ENCODE peak calls at places on chromosomes 2 and 18, in eight cellular contexts. One of them, this sample, is unnamed.

GRCh38 chr2:222423186-222423585 is 1.2 kb upstream of the SGPP2 start:
- DNase-seq in upper lobe of left lung: no peak
- DNase-seq in GM23338: no peak
- DNase-seq in prostate gland: no peak
- DNase-seq in fibroblast of lung: no peak
- DNase-seq in ascending aorta: no peak
- DNase-seq in pancreas: no peak
- DNase-seq in tibial nerve: no peak
- DNase-seq in this sample: no peak

GRCh38 chr2:187319441-187320108 is 128.5 kb downstream of the CALCRL start:
- DNase-seq in fibroblast of lung: peak; percentile 17
- DNase-seq in ascending aorta: no peak
- DNase-seq in pancreas: no peak
- DNase-seq in upper lobe of left lung: no peak
- DNase-seq in tibial nerve: no peak
- DNase-seq in prostate gland: no peak
- DNase-seq in GM23338: no peak
- DNase-seq in this sample: no peak

GRCh38 chr18:457120-457519 is 43.4 kb downstream of the COLEC12 start:
- DNase-seq in tibial nerve: peak; percentile 64
- DNase-seq in fibroblast of lung: peak; percentile 83
- DNase-seq in GM23338: no peak
- DNase-seq in pancreas: no peak
- DNase-seq in upper lobe of left lung: peak; percentile 29
- DNase-seq in prostate gland: peak; percentile 10
- DNase-seq in ascending aorta: peak; percentile 73
- DNase-seq in this sample: peak; percentile 46

GRCh38 chr2:127419448-127420038 is 1.3 kb downstream of the PROC start:
- DNase-seq in GM23338: no peak
- DNase-seq in fibroblast of lung: no peak
- DNase-seq in ascending aorta: peak; percentile 67
- DNase-seq in tibial nerve: no peak
- DNase-seq in prostate gland: no peak
- DNase-seq in upper lobe of left lung: no peak
- DNase-seq in pancreas: no peak
- DNase-seq in this sample: no peak

GRCh38 chr2:150528861-150529801 is 41.7 kb upstream of the RND3 start:
- DNase-seq in fibroblast of lung: peak; percentile 67
- DNase-seq in GM23338: peak; percentile 10
- DNase-seq in prostate gland: no peak
- DNase-seq in upper lobe of left lung: no peak
- DNase-seq in pancreas: no peak
- DNase-seq in tibial nerve: no peak
- DNase-seq in ascending aorta: no peak
- DNase-seq in this sample: no peak

GRCh38 chr2:30691948-30692828 is 115.1 kb downstream of the CAPN13 start:
- DNase-seq in fibroblast of lung: peak; percentile 50
- DNase-seq in tibial nerve: no peak
- DNase-seq in upper lobe of left lung: no peak
- DNase-seq in ascending aorta: peak; percentile 61
- DNase-seq in GM23338: no peak
- DNase-seq in pancreas: peak; percentile 44
- DNase-seq in prostate gland: no peak
- DNase-seq in this sample: peak; percentile 64

GRCh38 chr18:23526516-23527063 is 23.3 kb downstream of the RMC1 start:
- DNase-seq in fibroblast of lung: no peak
- DNase-seq in prostate gland: no peak
- DNase-seq in tibial nerve: no peak
- DNase-seq in ascending aorta: peak; percentile 19
- DNase-seq in pancreas: no peak
- DNase-seq in GM23338: no peak
- DNase-seq in upper lobe of left lung: no peak
- DNase-seq in this sample: no peak

GRCh38 chr2:102166189-102166845 is 20.5 kb upstream of the IL1RL2 start:
- DNase-seq in pancreas: no peak
- DNase-seq in fibroblast of lung: peak; percentile 76
- DNase-seq in prostate gland: peak; percentile 47
- DNase-seq in upper lobe of left lung: peak; percentile 44
- DNase-seq in tibial nerve: peak; percentile 53
- DNase-seq in GM23338: peak; percentile 54
- DNase-seq in ascending aorta: no peak
- DNase-seq in this sample: no peak

GRCh38 chr2:216491757-216492635 is 6.6 kb upstream of the RPL37A start:
- DNase-seq in ascending aorta: no peak
- DNase-seq in tibial nerve: no peak
- DNase-seq in upper lobe of left lung: no peak
- DNase-seq in fibroblast of lung: no peak
- DNase-seq in GM23338: no peak
- DNase-seq in pancreas: no peak
- DNase-seq in prostate gland: no peak
- DNase-seq in this sample: no peak

GRCh38 chr2:106053116-106053515 is 141.0 kb downstream of the UXS1 start:
- DNase-seq in fibroblast of lung: peak; percentile 25
- DNase-seq in prostate gland: no peak
- DNase-seq in pancreas: no peak
- DNase-seq in GM23338: no peak
- DNase-seq in upper lobe of left lung: no peak
- DNase-seq in ascending aorta: no peak
- DNase-seq in tibial nerve: no peak
- DNase-seq in this sample: no peak

GRCh38 chr2:236938126-236938525 is 147.6 kb upstream of the COPS8 start:
- DNase-seq in prostate gland: no peak
- DNase-seq in fibroblast of lung: no peak
- DNase-seq in pancreas: no peak
- DNase-seq in ascending aorta: no peak
- DNase-seq in tibial nerve: no peak
- DNase-seq in upper lobe of left lung: no peak
- DNase-seq in GM23338: no peak
- DNase-seq in this sample: peak; percentile 28

GRCh38 chr18:3054785-3055184 is 41.8 kb upstream of the LPIN2 start:
- DNase-seq in GM23338: no peak
- DNase-seq in fibroblast of lung: no peak
- DNase-seq in prostate gland: no peak
- DNase-seq in upper lobe of left lung: no peak
- DNase-seq in pancreas: no peak
- DNase-seq in tibial nerve: no peak
- DNase-seq in ascending aorta: no peak
- DNase-seq in this sample: no peak

GRCh38 chr18:3623769-3624545 is 174.0 kb downstream of the TGIF1 start:
- DNase-seq in prostate gland: peak; percentile 61
- DNase-seq in pancreas: peak; percentile 65
- DNase-seq in GM23338: peak; percentile 83
- DNase-seq in ascending aorta: peak; percentile 96
- DNase-seq in upper lobe of left lung: peak; percentile 75
- DNase-seq in fibroblast of lung: peak; percentile 96
- DNase-seq in tibial nerve: peak; percentile 50
- DNase-seq in this sample: peak; percentile 82

GRCh38 chr2:69917854-69918253 is 2.9 kb downstream of the MXD1 start:
- DNase-seq in ascending aorta: peak; percentile 80
- DNase-seq in prostate gland: no peak
- DNase-seq in GM23338: no peak
- DNase-seq in pancreas: no peak
- DNase-seq in tibial nerve: no peak
- DNase-seq in fibroblast of lung: peak; percentile 88
- DNase-seq in upper lobe of left lung: no peak
- DNase-seq in this sample: no peak

DNA sequence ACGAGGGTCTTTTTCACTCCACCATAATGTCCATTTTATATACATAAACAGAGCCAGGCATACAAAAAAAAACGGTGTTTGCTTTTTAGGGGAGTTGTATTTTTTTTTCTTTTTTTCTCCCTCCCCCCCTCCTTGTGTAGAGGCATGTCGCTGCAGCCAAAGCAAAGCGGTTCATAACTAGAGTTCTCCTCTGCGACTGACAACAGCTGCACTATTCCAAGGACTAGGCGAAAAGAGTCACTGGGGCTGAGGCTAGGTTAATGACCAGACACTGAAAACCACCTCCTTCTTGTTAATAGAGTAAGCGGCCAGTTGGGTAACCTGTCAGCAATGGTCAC is 168.1 kb upstream of the VRK2 start:
- DNase-seq in upper lobe of left lung: no peak
- DNase-seq in tibial nerve: no peak
- DNase-seq in fibroblast of lung: no peak
- DNase-seq in prostate gland: no peak
- DNase-seq in pancreas: no peak
- DNase-seq in ascending aorta: no peak
- DNase-seq in GM23338: no peak
- DNase-seq in this sample: no peak
- H3K27ac ChIP-seq in upper lobe of left lung: no peak overlapping the region
- H3K27ac ChIP-seq in tibial nerve: no peak overlapping the region
- H3K27ac ChIP-seq in fibroblast of lung: no peak overlapping the region
- H3K27ac ChIP-seq in prostate gland: no peak overlapping the region
- H3K27ac ChIP-seq in pancreas: no peak overlapping the region
- H3K27ac ChIP-seq in ascending aorta: no peak overlapping the region
- H3K27ac ChIP-seq in GM23338: no peak overlapping the region
- H3K27ac ChIP-seq in this sample: no peak overlapping the region

GRCh38 chr2:178485356-178485755 is 5.1 kb downstream of the PLEKHA3 start:
- DNase-seq in GM23338: no peak
- DNase-seq in pancreas: no peak
- DNase-seq in ascending aorta: no peak
- DNase-seq in prostate gland: no peak
- DNase-seq in fibroblast of lung: no peak
- DNase-seq in upper lobe of left lung: no peak
- DNase-seq in tibial nerve: no peak
- DNase-seq in this sample: no peak

GRCh38 chr2:178484245-178485041 is 4.2 kb downstream of the PLEKHA3 start:
- DNase-seq in GM23338: no peak
- DNase-seq in ascending aorta: no peak
- DNase-seq in upper lobe of left lung: no peak
- DNase-seq in fibroblast of lung: peak; percentile 43
- DNase-seq in prostate gland: no peak
- DNase-seq in tibial nerve: peak; percentile 28
- DNase-seq in pancreas: no peak
- DNase-seq in this sample: no peak

GRCh38 chr2:178479758-178480226 is 465 bp upstream of the PLEKHA3 start:
- DNase-seq in tibial nerve: peak; percentile 18
- DNase-seq in upper lobe of left lung: no peak
- DNase-seq in prostate gland: no peak
- DNase-seq in GM23338: no peak
- DNase-seq in pancreas: no peak
- DNase-seq in fibroblast of lung: no peak
- DNase-seq in ascending aorta: no peak
- DNase-seq in this sample: no peak

GRCh38 chr2:178480227-178481181 is at the start of gene PLEKHA3:
- DNase-seq in upper lobe of left lung: peak; percentile 97
- DNase-seq in GM23338: peak; percentile 95
- DNase-seq in prostate gland: peak; percentile 91
- DNase-seq in fibroblast of lung: peak; percentile 96
- DNase-seq in pancreas: peak; percentile 96
- DNase-seq in ascending aorta: peak; percentile 99
- DNase-seq in tibial nerve: peak; percentile 92
- DNase-seq in this sample: peak; percentile 97

GRCh38 chr2:178482437-178482836 is 2.2 kb downstream of the PLEKHA3 start:
- DNase-seq in tibial nerve: no peak
- DNase-seq in prostate gland: no peak
- DNase-seq in GM23338: peak; percentile 8
- DNase-seq in pancreas: no peak
- DNase-seq in fibroblast of lung: no peak
- DNase-seq in ascending aorta: no peak
- DNase-seq in upper lobe of left lung: no peak
- DNase-seq in this sample: no peak
- H3K4me3 ChIP-seq in tibial nerve: no peak overlapping the region
- H3K4me3 ChIP-seq in prostate gland: no peak overlapping the region
- H3K4me3 ChIP-seq in GM23338: no peak overlapping the region
- H3K4me3 ChIP-seq in pancreas: no peak overlapping the region
- H3K4me3 ChIP-seq in fibroblast of lung: peak overlapping the region; percentile 77
- H3K4me3 ChIP-seq in ascending aorta: peak overlapping the region; percentile 89
- H3K4me3 ChIP-seq in upper lobe of left lung: no peak overlapping the region
- H3K4me3 ChIP-seq in this sample: peak overlapping the region; percentile 85

GRCh38 chr2:27271631-27272340 is 3.4 kb upstream of the DNAJC5G start:
- DNase-seq in pancreas: no peak
- DNase-seq in prostate gland: no peak
- DNase-seq in GM23338: no peak
- DNase-seq in upper lobe of left lung: no peak
- DNase-seq in tibial nerve: no peak
- DNase-seq in fibroblast of lung: no peak
- DNase-seq in ascending aorta: no peak
- DNase-seq in this sample: no peak
- H3K27me3 ChIP-seq in pancreas: no peaks in the 10 kb centered on the region
- H3K27me3 ChIP-seq in prostate gland: no peaks in the 10 kb centered on the region
- H3K27me3 ChIP-seq in GM23338: peaks cover 11% of the 10 kb centered on the region
- H3K27me3 ChIP-seq in upper lobe of left lung: no peaks in the 10 kb centered on the region
- H3K27me3 ChIP-seq in tibial nerve: no peaks in the 10 kb centered on the region
- H3K27me3 ChIP-seq in fibroblast of lung: peaks cover 22% of the 10 kb centered on the region
- H3K27me3 ChIP-seq in ascending aorta: no peaks in the 10 kb centered on the region
- H3K27me3 ChIP-seq in this sample: peaks cover 14% of the 10 kb centered on the region

GRCh38 chr2:8346238-8346637 is 335.6 kb upstream of the ID2 start:
- DNase-seq in prostate gland: no peak
- DNase-seq in fibroblast of lung: no peak
- DNase-seq in tibial nerve: no peak
- DNase-seq in upper lobe of left lung: no peak
- DNase-seq in ascending aorta: no peak
- DNase-seq in pancreas: no peak
- DNase-seq in GM23338: no peak
- DNase-seq in this sample: no peak

GRCh38 chr2:8342407-8342806 is 339.4 kb upstream of the ID2 start:
- DNase-seq in prostate gland: no peak
- DNase-seq in tibial nerve: no peak
- DNase-seq in pancreas: no peak
- DNase-seq in ascending aorta: no peak
- DNase-seq in upper lobe of left lung: no peak
- DNase-seq in fibroblast of lung: no peak
- DNase-seq in GM23338: no peak
- DNase-seq in this sample: no peak

GRCh38 chr2:8346706-8347430 is 335.0 kb upstream of the ID2 start:
- DNase-seq in GM23338: no peak
- DNase-seq in ascending aorta: no peak
- DNase-seq in tibial nerve: no peak
- DNase-seq in fibroblast of lung: no peak
- DNase-seq in pancreas: no peak
- DNase-seq in prostate gland: no peak
- DNase-seq in upper lobe of left lung: no peak
- DNase-seq in this sample: no peak

GRCh38 chr2:8345200-8345599 is 336.7 kb upstream of the ID2 start:
- DNase-seq in fibroblast of lung: no peak
- DNase-seq in prostate gland: no peak
- DNase-seq in GM23338: no peak
- DNase-seq in upper lobe of left lung: no peak
- DNase-seq in pancreas: no peak
- DNase-seq in ascending aorta: no peak
- DNase-seq in tibial nerve: no peak
- DNase-seq in this sample: no peak

GRCh38 chr2:8344725-8345124 is 337.1 kb upstream of the ID2 start:
- DNase-seq in prostate gland: no peak
- DNase-seq in ascending aorta: no peak
- DNase-seq in pancreas: no peak
- DNase-seq in GM23338: no peak
- DNase-seq in tibial nerve: no peak
- DNase-seq in fibroblast of lung: no peak
- DNase-seq in upper lobe of left lung: no peak
- DNase-seq in this sample: no peak
- H3K27ac ChIP-seq in prostate gland: no peak overlapping the region
- H3K27ac ChIP-seq in ascending aorta: no peak overlapping the region
- H3K27ac ChIP-seq in pancreas: no peak overlapping the region
- H3K27ac ChIP-seq in GM23338: no peak overlapping the region
- H3K27ac ChIP-seq in tibial nerve: no peak overlapping the region
- H3K27ac ChIP-seq in fibroblast of lung: no peak overlapping the region
- H3K27ac ChIP-seq in upper lobe of left lung: no peak overlapping the region
- H3K27ac ChIP-seq in this sample: no peak overlapping the region

This sample was measured in psoas muscle.